ENCODE peak calls at places on chromosome 9, in ten cellular contexts. A is dorsolateral prefrontal cortex; F is RPMI8226; V is substantia nigra; W is GM12892; S is stimulated activated CD4-positive, alpha-beta T cell treated with anti-CD3 and anti-CD28 coated beads, TNF-alpha, amount 100 ng/mL, for 24 hours; N is nephron progenitor cell; Q is frontal cortex; L is brain microvascular endothelial cell; P is stimulated activated CD8-positive, alpha-beta memory T cell treated with anti-CD3 and anti-CD28 coated beads, Interleukin-2, amount 100 ng/mL, for 48 hours. D is an unnamed sample.

GRCh38 chr9:96493757-96494156 is 43.8 kb downstream of the HABP4 start:
- DNase-seq in S (no peak), Q (no peak), A (no peak), W (no peak), P (no peak), N (no peak), L (no peak), V (no peak), F (no peak), D (no peak)

GRCh38 chr9:14585730-14586473 is 107.3 kb downstream of the ZDHHC21 start:
- DNase-seq in W (peak), A (no peak), N (no peak), L (no peak), P (peak), S (no peak), Q (no peak), V (no peak), F (no peak), D (no peak)

GRCh38 chr9:20740929-20741582 is 57.0 kb downstream of the FOCAD start:
- DNase-seq in Q (no peak), N (no peak), L (no peak), W (no peak), F (no peak), P (no peak), V (no peak), A (no peak), S (no peak), D (no peak)

GRCh38 chr9:70044450-70045307 is 1.0 kb downstream of the MAMDC2 start:
- DNase-seq in L (peak), W (no peak), A (peak), N (peak), P (no peak), Q (no peak), F (peak), V (no peak), S (no peak), D (no peak)

GRCh38 chr9:117253256-117253655 is 161.6 kb downstream of the ASTN2 start:
- DNase-seq in P (no peak), Q (no peak), A (peak), S (no peak), N (no peak), F (no peak), W (no peak), L (no peak), V (no peak), D (no peak)

GRCh38 chr9:16458696-16459420 is 411.6 kb downstream of the BNC2 start:
- DNase-seq in L (no peak), A (no peak), S (no peak), V (no peak), W (no peak), N (no peak), F (peak), Q (no peak), P (no peak), D (no peak)

GRCh38 chr9:23477908-23478307 is 348.1 kb downstream of the ELAVL2 start:
- DNase-seq in N (no peak), W (no peak), A (no peak), V (no peak), S (no peak), Q (no peak), F (no peak), L (no peak), P (no peak), D (no peak)

GRCh38 chr9:135618866-135619598 is 20.3 kb downstream of the GLT6D1 start:
- DNase-seq in V (no peak), S (no peak), W (no peak), P (no peak), L (no peak), F (no peak), A (no peak), Q (no peak), N (no peak), D (no peak)

GRCh38 chr9:136171009-136171800 is 33.7 kb downstream of the LHX3 start:
- DNase-seq in Q (no peak), A (no peak), V (no peak), S (no peak), N (peak), P (no peak), L (no peak), W (no peak), F (no peak), D (no peak)

GRCh38 chr9:133584559-133585476 is 24.4 kb downstream of the FAM163B start:
- DNase-seq in L (no peak), S (no peak), N (no peak), A (no peak), P (no peak), W (no peak), F (peak), Q (no peak), V (no peak), D (no peak)

GRCh38 chr9:109903515-109904138 is 123.6 kb downstream of the PALM2AKAP2 start:
- DNase-seq in A (peak), S (peak), P (no peak), V (no peak), N (peak), L (peak), W (no peak), Q (no peak), F (peak), D (peak)

GRCh38 chr9:980621-981020 is 4.2 kb downstream of the DMRT3 start:
- DNase-seq in L (no peak), S (no peak), F (no peak), V (no peak), Q (no peak), W (no peak), N (no peak), A (no peak), P (no peak), D (no peak)

GRCh38 chr9:127537792-127538191 is 74.3 kb upstream of the STXBP1 start:
- DNase-seq in L (no peak), S (no peak), V (no peak), W (no peak), N (no peak), Q (no peak), P (no peak), F (no peak), A (peak), D (peak)

GRCh38 chr9:133888048-133888778 is 103.9 kb downstream of the VAV2 start:
- DNase-seq in N (no peak), Q (no peak), A (no peak), L (no peak), S (no peak), P (no peak), F (no peak), W (no peak), V (no peak), D (no peak)

GRCh38 chr9:135463140-135463539 is 16.4 kb upstream of the PPP1R26 start:
- DNase-seq in V (no peak), L (peak), S (no peak), F (peak), P (no peak), W (no peak), A (no peak), Q (no peak), N (no peak), D (no peak)

GRCh38 chr9:80285325-80285724 is 713.6 kb downstream of the TLE4 start:
- DNase-seq in P (no peak), N (no peak), S (no peak), L (peak), Q (no peak), A (no peak), F (peak), V (no peak), W (no peak), D (no peak)

GRCh38 chr9:3962467-3962866 is 337.4 kb downstream of the GLIS3 start:
- DNase-seq in P (no peak), L (peak), F (no peak), S (no peak), N (no peak), Q (no peak), V (no peak), A (no peak), W (no peak), D (no peak)

GRCh38 chr9:90915693-90916092 is 114.1 kb downstream of the SYK start:
- DNase-seq in V (no peak), L (peak), A (no peak), S (no peak), N (peak), W (no peak), P (peak), Q (no peak), F (peak), D (no peak)

GRCh38 chr9:70036641-70037040 is 7.0 kb upstream of the MAMDC2 start:
- DNase-seq in A (no peak), P (no peak), V (no peak), Q (no peak), S (no peak), F (no peak), W (no peak), L (no peak), N (no peak), D (no peak)

GRCh38 chr9:34253460-34253837 is 74.6 kb downstream of the UBAP1 start:
- DNase-seq in L (peak), N (no peak), A (no peak), V (no peak), W (no peak), P (no peak), F (no peak), S (no peak), Q (peak), D (no peak)

GRCh38 chr9:74373348-74373747 is 123.8 kb upstream of the RORB start:
- DNase-seq in L (no peak), N (no peak), W (no peak), P (no peak), F (no peak), A (no peak), S (no peak), V (no peak), Q (no peak), D (no peak)

GRCh38 chr9:73810585-73811215 is 659.0 kb downstream of the ANXA1 start:
- DNase-seq in A (no peak), L (no peak), F (no peak), N (no peak), Q (no peak), P (no peak), S (no peak), V (no peak), W (no peak), D (no peak)

GRCh38 chr9:125815568-125815967 is 68.4 kb downstream of the PBX3 start:
- DNase-seq in L (no peak), V (no peak), A (no peak), F (no peak), S (no peak), P (no peak), N (no peak), W (no peak), Q (no peak), D (no peak)

GRCh38 chr9:29793970-29794369 is 2220.7 kb upstream of the C9orf72 start:
- DNase-seq in F (no peak), Q (no peak), A (no peak), W (no peak), V (no peak), S (no peak), P (no peak), L (no peak), N (no peak), D (no peak)

GRCh38 chr9:13603916-13604315 is 324.4 kb upstream of the MPDZ start:
- DNase-seq in S (no peak), Q (no peak), W (no peak), L (no peak), F (no peak), V (no peak), A (no peak), N (no peak), P (no peak), D (no peak)

GRCh38 chr9:38335686-38336085 is 56.8 kb upstream of the ALDH1B1 start:
- DNase-seq in N (no peak), V (no peak), L (no peak), W (no peak), Q (no peak), F (no peak), P (no peak), S (no peak), A (peak), D (no peak)

GRCh38 chr9:34463098-34463900 is 4.7 kb downstream of the DNAI1 start:
- DNase-seq in F (no peak), L (peak), W (no peak), S (peak), Q (no peak), V (no peak), P (peak), A (peak), N (no peak), D (peak)

GRCh38 chr9:72294952-72295351 is 70.1 kb downstream of the ZFAND5 start:
- DNase-seq in V (no peak), S (no peak), L (no peak), A (no peak), N (no peak), W (no peak), Q (no peak), F (no peak), P (no peak), D (peak)

GRCh38 chr9:99823392-99824377 is 2.0 kb downstream of the NR4A3 start:
- DNase-seq in F (peak), N (peak), L (peak), S (peak), Q (peak), V (no peak), W (peak), P (peak), A (peak), D (peak)

GRCh38 chr9:33375238-33375840 is 27.0 kb downstream of the AQP7 start:
- DNase-seq in N (peak), S (no peak), L (no peak), W (no peak), V (no peak), F (no peak), Q (no peak), P (no peak), A (no peak), D (peak)

GRCh38 chr9:95819636-95820035 is 55.9 kb upstream of the ERCC6L2 start:
- DNase-seq in P (no peak), N (no peak), Q (no peak), L (no peak), S (no peak), W (no peak), V (no peak), F (no peak), A (no peak), D (no peak)

GRCh38 chr9:133282454-133283238 is 7.6 kb upstream of the ABO start:
- DNase-seq in A (no peak), W (no peak), V (no peak), F (no peak), S (no peak), N (no peak), P (no peak), L (no peak), Q (no peak), D (peak)

GRCh38 chr9:36135791-36136276 is 699 bp upstream of the GLIPR2 start:
- DNase-seq in F (no peak), L (no peak), W (no peak), A (peak), S (no peak), P (no peak), Q (no peak), V (no peak), N (no peak), D (no peak)

GRCh38 chr9:114081441-114082016 is 3.4 kb upstream of the AMBP start:
- DNase-seq in V (no peak), N (no peak), A (no peak), F (no peak), S (no peak), Q (no peak), P (no peak), W (no peak), L (no peak), D (no peak)

GRCh38 chr9:135060461-135061116 is 26.9 kb upstream of the OLFM1 start:
- DNase-seq in P (no peak), F (no peak), A (no peak), V (no peak), L (no peak), N (no peak), Q (no peak), S (no peak), W (no peak), D (no peak)

GRCh38 chr9:129328357-129329103 is 150.5 kb upstream of the IER5L start:
- DNase-seq in Q (no peak), S (no peak), A (no peak), V (no peak), N (no peak), F (no peak), L (no peak), P (no peak), W (no peak), D (no peak)